ENCODE peak calls at places on chromosomes 16 and 17, in four cellular contexts. N is heart left ventricle, R is right cardiac atrium, A is A549. P is an unnamed sample.
A peak's percentile ranks its signal among the peaks of the same experiment; 100 is the strongest.

GRCh38 chr17:57418463-57419246 is 162.3 kb downstream of the MSI2 start:
- DNase-seq in N (no peak), R (no peak), A (no peak), P (no peak)

GRCh38 chr16:48558269-48558915 is 51.6 kb downstream of the N4BP1 start:
- DNase-seq in N (no peak), R (no peak), A (no peak), P (no peak)

GRCh38 chr16:53130193-53131049 is 75.6 kb downstream of the CHD9 start:
- DNase-seq in N (peak; percentile 99), R (peak; percentile 99), A (peak; percentile 96), P (peak; percentile 98)

GRCh38 chr16:4524571-4524970 is 14.0 kb downstream of the CDIP1 start:
- DNase-seq in N (no peak), R (no peak), A (no peak), P (no peak)

GRCh38 chr17:49990921-49991320 is 4.1 kb downstream of the DLX3 start:
- DNase-seq in N (no peak), R (no peak), A (no peak), P (no peak)

GRCh38 chr16:8936421-8936820 is 27.3 kb downstream of the USP7 start:
- DNase-seq in N (no peak), R (no peak), A (peak; percentile 69), P (no peak)

GRCh38 chr17:6509295-6509771 is 47.0 kb downstream of the PITPNM3 start:
- DNase-seq in N (no peak), R (no peak), A (no peak), P (no peak)

GRCh38 chr16:17273142-17273561 is 197.6 kb downstream of the XYLT1 start:
- DNase-seq in N (no peak), R (no peak), A (peak; percentile 34), P (no peak)

GRCh38 chr16:13902677-13903076 is 17.3 kb upstream of the ERCC4 start:
- DNase-seq in N (no peak), R (no peak), A (no peak), P (no peak)

GRCh38 chr16:67699265-67699664 is 19.9 kb downstream of the GFOD2 start:
- DNase-seq in N (no peak), R (no peak), A (no peak), P (no peak)

GRCh38 chr17:36088559-36089376 is 1.2 kb downstream of the CCL3 start:
- DNase-seq in N (no peak), R (no peak), A (no peak), P (no peak)
- H3K4me1 ChIP-seq in N (no peaks in the 10 kb centered on the region), R (no peaks in the 10 kb centered on the region), A (no peaks in the 10 kb centered on the region), P (peaks cover 16% of the 10 kb centered on the region)

DNA sequence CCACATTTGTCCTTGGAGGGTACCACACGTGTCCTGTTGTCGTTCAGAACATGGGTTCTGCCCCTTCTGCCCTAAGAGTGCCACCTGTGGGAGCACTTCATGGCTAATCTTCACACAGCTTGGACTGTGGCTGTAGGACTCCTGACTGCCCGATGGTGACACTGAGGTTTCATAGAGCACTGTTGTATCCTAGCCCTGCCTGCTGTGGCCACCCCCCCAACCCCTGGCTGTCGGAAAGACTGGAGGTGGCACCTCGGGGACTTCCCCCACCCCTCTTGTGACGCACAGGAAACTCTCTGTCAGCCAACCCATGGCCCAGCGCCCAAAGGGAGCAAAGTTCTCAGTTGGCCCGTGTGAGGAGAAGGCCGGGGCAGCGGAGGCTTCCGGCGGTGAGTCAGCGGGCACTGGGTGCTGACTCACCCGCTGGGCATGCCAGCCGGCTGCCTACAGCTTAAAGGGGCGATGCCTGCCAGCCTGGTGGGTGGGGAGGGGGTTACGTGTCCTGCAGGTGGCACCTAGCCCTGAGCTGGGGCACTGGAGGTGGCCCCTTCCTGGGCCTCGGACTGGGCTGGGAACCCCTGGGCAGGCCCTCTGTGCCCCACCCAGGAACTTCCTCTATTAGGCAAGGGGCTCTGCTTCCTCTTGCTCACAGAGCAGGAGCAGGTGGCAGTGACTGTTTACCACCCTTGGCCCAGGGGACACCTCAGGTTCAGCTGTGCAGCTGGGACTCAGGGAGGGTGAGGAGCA is 3.4 kb downstream of the MAP2K3 start:
- DNase-seq in N (peak; percentile 96), R (peak; percentile 98), A (peak; percentile 91), P (peak; percentile 96)
- H3K4me1 ChIP-seq in N (peaks cover 74% of the 10 kb centered on the region), R (peaks cover 11% of the 10 kb centered on the region), A (peaks cover 40% of the 10 kb centered on the region), P (peaks cover 31% of the 10 kb centered on the region)

GRCh38 chr17:75338335-75338734 is 49.1 kb upstream of the SLC25A19 start:
- DNase-seq in N (no peak), R (no peak), A (no peak), P (no peak)
- H3K4me1 ChIP-seq in N (peaks cover 9% of the 10 kb centered on the region), R (peaks cover 12% of the 10 kb centered on the region), A (no peaks in the 10 kb centered on the region), P (no peaks in the 10 kb centered on the region)

DNA sequence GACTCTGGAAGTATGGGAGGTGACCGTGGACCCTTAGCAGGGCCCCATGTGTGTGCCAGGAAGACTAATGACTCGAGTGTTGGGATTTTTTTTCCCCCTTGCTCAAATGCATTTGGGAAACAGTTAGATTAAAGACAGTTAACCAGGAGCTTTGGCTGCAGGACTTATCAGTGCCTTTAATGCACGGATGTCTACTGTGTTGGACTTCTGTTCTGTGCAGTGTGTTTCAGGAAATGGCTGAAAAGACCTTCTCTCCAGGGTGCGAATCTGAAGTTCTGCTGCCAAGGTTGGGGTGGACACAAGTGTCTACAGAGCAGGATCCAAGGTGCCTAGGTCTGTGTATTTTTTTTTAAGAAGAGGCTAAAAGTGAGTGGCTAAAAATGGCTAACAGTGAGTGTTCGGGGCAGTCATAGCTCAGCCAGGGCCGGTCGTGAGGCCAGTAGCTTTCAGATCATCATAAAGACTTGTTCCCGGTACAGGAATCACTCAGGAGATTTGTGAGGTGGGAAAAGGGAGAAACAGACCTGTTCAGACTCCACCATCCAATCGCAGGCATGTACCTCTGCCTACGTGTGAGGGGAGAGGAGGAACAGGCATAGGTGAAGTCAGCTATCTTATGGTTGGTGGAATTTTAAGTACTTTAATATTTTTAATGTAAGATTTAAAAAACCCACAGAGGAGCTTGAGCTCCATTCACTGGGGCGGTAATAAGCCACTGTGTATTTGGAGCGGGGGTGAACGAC is 82.4 kb upstream of the CIBAR2 start:
- DNase-seq in N (no peak), R (no peak), A (no peak), P (no peak)
- H3K4me1 ChIP-seq in N (peaks cover 34% of the 10 kb centered on the region), R (peaks cover 14% of the 10 kb centered on the region), A (peaks cover 9% of the 10 kb centered on the region), P (peaks cover 1% of the 10 kb centered on the region)

DNA sequence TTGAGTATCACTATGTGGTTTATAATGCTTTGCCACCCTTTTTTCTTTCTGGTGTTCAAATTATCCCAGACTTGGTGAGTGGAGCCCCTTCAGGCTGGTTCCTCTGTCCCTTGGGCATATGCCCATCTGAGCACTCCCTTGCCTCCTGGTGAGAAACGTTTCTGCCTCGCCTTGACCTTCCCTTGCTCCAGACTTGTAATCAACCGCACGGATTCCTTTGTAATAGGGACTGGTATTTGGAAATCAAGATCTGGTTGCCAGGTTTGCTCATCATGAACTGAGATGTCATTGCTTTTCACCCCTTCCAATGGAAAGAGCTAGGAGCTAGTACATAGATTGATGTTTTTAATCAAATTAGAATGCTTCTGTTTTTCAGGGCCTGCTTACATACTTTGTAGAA is 43.7 kb downstream of the SEC14L1 start:
- DNase-seq in N (no peak), R (no peak), A (no peak), P (no peak)
- H3K4me1 ChIP-seq in N (peaks cover 85% of the 10 kb centered on the region), R (peaks cover 16% of the 10 kb centered on the region), A (no peaks in the 10 kb centered on the region), P (no peaks in the 10 kb centered on the region)

GRCh38 chr16:87809150-87809902 is 43.5 kb upstream of the KLHDC4 start:
- DNase-seq in N (no peak), R (no peak), A (no peak), P (no peak)
- H3K4me1 ChIP-seq in N (peaks cover 20% of the 10 kb centered on the region), R (no peaks in the 10 kb centered on the region), A (peaks cover 45% of the 10 kb centered on the region), P (no peaks in the 10 kb centered on the region)

GRCh38 chr17:17126131-17127110 is 79.7 kb downstream of the PLD6 start:
- DNase-seq in N (no peak), R (peak; percentile 45), A (no peak), P (peak; percentile 14)
- H3K4me1 ChIP-seq in N (peaks cover 62% of the 10 kb centered on the region), R (peaks cover 8% of the 10 kb centered on the region), A (peaks cover 21% of the 10 kb centered on the region), P (no peaks in the 10 kb centered on the region)

DNA sequence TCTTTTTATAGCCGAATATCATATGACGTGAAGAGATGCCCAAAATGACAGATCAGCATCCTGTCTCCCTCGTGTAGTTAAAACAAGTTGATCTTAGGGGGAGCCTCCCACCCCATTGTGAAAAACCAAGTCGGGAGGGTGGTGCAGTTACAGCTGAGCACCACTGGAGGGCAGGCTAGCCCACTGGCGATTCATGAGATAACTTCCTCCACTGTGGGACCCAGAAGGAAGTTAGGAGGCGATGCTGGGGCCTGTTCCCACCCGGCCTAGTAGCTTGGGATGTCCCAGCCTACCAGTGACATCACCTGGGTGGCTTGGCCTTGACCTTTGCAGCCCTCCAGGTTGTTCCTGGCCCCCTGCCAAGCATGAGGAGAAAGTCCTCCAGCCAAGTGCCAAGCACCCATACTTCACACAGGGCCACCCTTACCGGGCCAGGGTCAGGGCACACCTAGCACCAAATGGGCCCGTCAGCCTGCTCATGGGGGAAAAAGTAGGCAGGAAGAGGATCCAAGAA is 8.1 kb upstream of the CPNE2 start:
- DNase-seq in N (peak; percentile 71), R (peak; percentile 83), A (peak; percentile 93), P (peak; percentile 81)
- H3K4me1 ChIP-seq in N (peaks cover 9% of the 10 kb centered on the region), R (no peaks in the 10 kb centered on the region), A (no peaks in the 10 kb centered on the region), P (no peaks in the 10 kb centered on the region)

GRCh38 chr17:62755139-62755851 is 52.8 kb downstream of the MARCHF10 start:
- DNase-seq in N (no peak), R (no peak), A (no peak), P (no peak)
- H3K4me1 ChIP-seq in N (peaks cover 6% of the 10 kb centered on the region), R (peaks cover 3% of the 10 kb centered on the region), A (no peaks in the 10 kb centered on the region), P (no peaks in the 10 kb centered on the region)

GRCh38 chr17:36547776-36548175 is 3.1 kb downstream of the GGNBP2 start:
- DNase-seq in N (no peak), R (no peak), A (no peak), P (no peak)
- H3K4me1 ChIP-seq in N (peaks cover 53% of the 10 kb centered on the region), R (no peaks in the 10 kb centered on the region), A (peaks cover 30% of the 10 kb centered on the region), P (no peaks in the 10 kb centered on the region)